ENCODE peak calls at places on chromosomes 11 and 22, in ten cellular contexts. B is SHP77 treated with DMSO at 0.1 percent for 48 hours; U is T-cell; W is RWPE1; X is pancreas; A is COR-L47; K is heart left ventricle; Y is activated T-cell treated with anti-CD3 and anti-CD28 coated beads, Interleukin-2, amount 50 U/mL, for 72 hours; L is activated naive CD8-positive, alpha-beta T cell treated with anti-CD3 and anti-CD28 coated beads, Interleukin-2, amount 50 U/mL, for 24 hours; M is HTR-8/SVneo. V is an unnamed sample.

GRCh38 chr22:29782061-29782845 is 15.1 kb downstream of the UQCR10 start:
- DNase-seq in M (no peak), B (no peak), W (no peak), Y (no peak), X (peak), L (no peak), K (peak), A (no peak), U (no peak), V (peak)

GRCh38 chr11:69634590-69634989 is 6.4 kb upstream of the CCND1 start:
- DNase-seq in A (no peak), B (no peak), U (no peak), M (no peak), X (no peak), Y (no peak), K (no peak), W (no peak), L (no peak), V (no peak)

GRCh38 chr11:6927030-6927617 is 898 bp downstream of the ZNF215 start:
- DNase-seq in K (no peak), L (no peak), Y (no peak), U (no peak), W (peak), X (no peak), M (no peak), A (no peak), B (no peak), V (no peak)

GRCh38 chr22:30424471-30425326 is 869 bp upstream of the MTFP1 start:
- DNase-seq in Y (peak), X (no peak), W (no peak), L (no peak), A (no peak), M (no peak), K (no peak), U (no peak), B (no peak), V (peak)

GRCh38 chr22:30876221-30876751 is 92.3 kb downstream of the MORC2 start:
- DNase-seq in U (no peak), M (no peak), X (peak), L (no peak), B (no peak), Y (no peak), W (no peak), A (no peak), K (no peak), V (no peak)

GRCh38 chr11:72352859-72353551 is 81.3 kb downstream of the CLPB start:
- DNase-seq in L (no peak), U (no peak), X (no peak), K (no peak), M (peak), W (no peak), B (no peak), A (no peak), Y (peak), V (no peak)

GRCh38 chr11:125799808-125800207 is 11.9 kb downstream of the PATE3 start:
- DNase-seq in B (no peak), L (no peak), A (no peak), M (no peak), Y (no peak), X (no peak), W (no peak), U (no peak), K (no peak), V (no peak)

GRCh38 chr11:57460756-57461749 is 725 bp downstream of the RTN4RL2 start:
- DNase-seq in M (no peak), W (no peak), Y (no peak), U (no peak), L (no peak), X (peak), B (no peak), A (peak), K (no peak), V (no peak)

GRCh38 chr22:49996532-49997220 is 15.9 kb downstream of the IL17REL start:
- DNase-seq in L (no peak), A (no peak), U (no peak), K (no peak), M (no peak), X (peak), W (no peak), Y (no peak), B (no peak), V (no peak)

GRCh38 chr11:118715245-118715807 is 35.9 kb upstream of the TREH start:
- DNase-seq in A (no peak), B (no peak), L (no peak), W (no peak), M (no peak), X (no peak), Y (no peak), U (no peak), K (no peak), V (no peak)

V was measured in kidney glomerular epithelial cell.